ENCODE peak calls at places on chromosomes 16 and 17, in five cellular contexts. Z is sigmoid colon; E is A172; W is GM23248; J is stimulated activated naive B cell treated with anti-CD40 and anti-IgM and Interleukin-4, amounts not matched to agents 10 μg/mL and 1 μg/mL and 100 μg/mL, for 72 hours. D is an unnamed sample.

GRCh38 chr17:48882272-48882671 is 10.3 kb upstream of the ATP5MC1 start:
- DNase-seq in Z (no peak), E (no peak), W (no peak), J (no peak), D (no peak)

GRCh38 chr17:4327638-4328037 is 38.8 kb downstream of the UBE2G1 start:
- DNase-seq in Z (no peak), E (peak; percentile 90), W (peak; percentile 93), J (no peak), D (no peak)

GRCh38 chr16:80189481-80190163 is 351.2 kb upstream of the DYNLRB2 start:
- DNase-seq in Z (no peak), E (no peak), W (no peak), J (no peak), D (no peak)

GRCh38 chr16:29985271-29985811 is 10.1 kb downstream of the HIRIP3 start:
- DNase-seq in Z (no peak), E (no peak), W (no peak), J (no peak), D (no peak)

GRCh38 chr16:75550211-75550662 is 5.8 kb downstream of the TMEM231 start:
- DNase-seq in Z (no peak), E (peak; percentile 91), W (peak; percentile 49), J (peak; percentile 56), D (no peak)

GRCh38 chr17:7589204-7589868 is 558 bp downstream of the SOX15 start:
- DNase-seq in Z (peak; percentile 94), E (no peak), W (peak; percentile 94), J (peak; percentile 48), D (peak; percentile 92)

GRCh38 chr16:89320717-89321501 is 103.4 kb downstream of the ZNF778 start:
- DNase-seq in Z (no peak), E (peak; percentile 78), W (peak; percentile 32), J (no peak), D (no peak)

GRCh38 chr16:67431805-67432476 is 1.0 kb downstream of the HSD11B2 start:
- DNase-seq in Z (no peak), E (no peak), W (no peak), J (no peak), D (no peak)

GRCh38 chr17:27577124-27577761 is 53.7 kb upstream of the LGALS9 start:
- DNase-seq in Z (no peak), E (peak; percentile 66), W (peak; percentile 82), J (no peak), D (no peak)

GRCh38 chr17:74631468-74632195 is 8.1 kb upstream of the CD300E start:
- DNase-seq in Z (no peak), E (peak; percentile 14), W (peak; percentile 74), J (peak; percentile 26), D (no peak)

GRCh38 chr16:14335297-14335696 is 264.2 kb downstream of the MRTFB start:
- DNase-seq in Z (no peak), E (no peak), W (peak; percentile 20), J (no peak), D (no peak)

GRCh38 chr17:30450125-30451027 is 26.8 kb upstream of the GOSR1 start:
- DNase-seq in Z (no peak), E (no peak), W (peak; percentile 20), J (no peak), D (no peak)

GRCh38 chr17:82965371-82965770 is 114.0 kb upstream of the METRNL start:
- DNase-seq in Z (no peak), E (no peak), W (no peak), J (no peak), D (no peak)

GRCh38 chr16:30948087-30948955 is 547 bp upstream of the ORAI3 start:
- DNase-seq in Z (peak; percentile 97), E (peak; percentile 98), W (peak; percentile 98), J (no peak), D (peak; percentile 95)

GRCh38 chr17:4958102-4958501 is 7.2 kb downstream of the ENO3 start:
- DNase-seq in Z (no peak), E (no peak), W (no peak), J (no peak), D (no peak)

D was measured in sciatic nerve.